ENCODE peak calls at places on chromosomes 16 and 17, in seven cellular contexts. H is breast epithelium, Y is transverse colon, B is adrenal gland, M is heart left ventricle, T is HCT116, L is IMR-90. D is an unnamed sample.

GRCh38 chr16:83113317-83113716 is 486.5 kb downstream of the CDH13 start:
- DNase-seq in H (no peak), T (no peak), M (no peak), L (peak), B (no peak), Y (no peak), D (no peak)

GRCh38 chr16:75304521-75305363 is 53.3 kb upstream of the BCAR1 start:
- DNase-seq in T (peak), H (no peak), L (peak), B (peak), Y (peak), M (peak), D (no peak)

GRCh38 chr17:59361916-59362810 is 30.7 kb downstream of the YPEL2 start:
- DNase-seq in Y (no peak), L (peak), B (no peak), T (no peak), M (no peak), H (no peak), D (no peak)

GRCh38 chr17:31508310-31509094 is 117.0 kb downstream of the RAB11FIP4 start:
- DNase-seq in L (peak), Y (no peak), H (no peak), T (no peak), B (peak), M (no peak), D (no peak)

GRCh38 chr17:17809527-17810373 is 27.0 kb downstream of the SREBF1 start:
- DNase-seq in Y (no peak), T (no peak), H (no peak), B (peak), L (no peak), M (peak), D (no peak)

GRCh38 chr16:11168386-11169065 is 87.5 kb downstream of the SOCS1 start:
- DNase-seq in T (no peak), L (peak), B (no peak), Y (no peak), M (peak), H (no peak), D (no peak)

GRCh38 chr17:14125518-14126125 is 56.3 kb downstream of the COX10 start:
- DNase-seq in T (no peak), Y (no peak), M (no peak), L (no peak), B (no peak), H (no peak), D (no peak)

GRCh38 chr16:79013930-79014329 is 586.6 kb downstream of the MAF start:
- DNase-seq in Y (no peak), B (no peak), M (no peak), H (no peak), T (no peak), L (no peak), D (no peak)

GRCh38 chr16:13316008-13316407 is 414.6 kb downstream of the SHISA9 start:
- DNase-seq in H (no peak), B (no peak), L (no peak), Y (no peak), M (no peak), T (no peak), D (no peak)

GRCh38 chr17:2282297-2282873 is 21.2 kb downstream of the SMG6 start:
- DNase-seq in M (no peak), H (no peak), B (no peak), L (peak), Y (no peak), T (peak), D (no peak)

GRCh38 chr17:750431-751037 is 1.5 kb downstream of the GEMIN4 start:
- DNase-seq in M (no peak), H (no peak), L (no peak), Y (no peak), B (no peak), T (no peak), D (no peak)

GRCh38 chr17:752002-752619 is at the start of gene GEMIN4:
- DNase-seq in B (peak), T (peak), L (peak), Y (peak), H (peak), M (peak), D (peak)

GRCh38 chr17:752620-753219 is 656 bp upstream of the GEMIN4 start:
- DNase-seq in B (peak), Y (peak), M (peak), L (peak), T (no peak), H (peak), D (no peak)

GRCh38 chr17:753407-753806 is 1.3 kb upstream of the GEMIN4 start:
- DNase-seq in Y (no peak), H (no peak), L (no peak), M (no peak), T (no peak), B (no peak), D (no peak)

DNA sequence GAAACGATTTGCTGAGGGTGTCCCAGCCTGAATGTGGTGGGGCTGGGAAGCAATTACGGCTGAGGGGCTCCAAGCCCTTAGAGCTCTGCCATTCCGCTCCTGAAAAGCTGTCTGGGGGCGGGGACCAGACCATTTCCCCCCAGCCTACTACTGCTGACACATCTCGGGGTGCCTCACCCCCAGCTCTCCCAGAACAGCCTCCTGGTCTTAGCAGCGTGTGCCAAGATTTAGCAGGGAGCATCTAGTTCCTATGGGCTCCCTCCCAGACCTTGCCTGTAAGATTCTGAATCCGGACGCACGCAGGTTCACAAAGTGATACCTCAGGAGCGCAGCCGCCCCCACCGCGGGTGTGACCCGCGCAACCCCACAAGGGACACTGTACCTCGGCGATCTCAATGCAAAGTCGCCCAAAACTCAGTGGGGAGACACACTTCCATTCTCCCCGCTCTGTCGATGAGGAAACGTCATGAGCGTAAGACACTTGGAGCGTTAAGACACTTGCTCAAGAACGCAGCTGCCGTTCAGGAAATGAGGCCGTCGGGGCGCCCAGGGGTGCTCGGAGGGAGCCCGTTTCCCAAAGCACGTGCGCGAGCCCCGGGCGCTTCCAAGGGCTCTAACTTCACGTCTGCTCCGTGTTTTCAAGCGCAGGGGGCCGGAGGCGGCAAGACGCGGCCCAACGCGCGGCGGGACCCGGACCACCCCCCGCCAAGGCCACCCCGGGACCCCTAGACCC is 629 bp downstream of the GEMIN4 start:
- DNase-seq in H (no peak), M (no peak), Y (peak), B (no peak), L (peak), T (no peak), D (no peak)
- H3K27ac ChIP-seq in H (peak), M (peak), Y (peak), B (no peak), L (peak), T (peak), D (peak)

GRCh38 chr16:89565256-89565505 is 4.7 kb downstream of the RPL13 start:
- DNase-seq in H (no peak), Y (peak), M (no peak), T (no peak), B (no peak), L (no peak), D (no peak)

GRCh38 chr16:89562939-89563338 is 2.5 kb downstream of the RPL13 start:
- DNase-seq in M (no peak), Y (no peak), B (no peak), H (no peak), T (no peak), L (no peak), D (no peak)

GRCh38 chr16:89565506-89566372 is 5.3 kb downstream of the RPL13 start:
- DNase-seq in L (peak), M (no peak), B (peak), Y (peak), H (peak), T (peak), D (no peak)

GRCh38 chr16:89563639-89564392 is 3.3 kb downstream of the RPL13 start:
- DNase-seq in T (no peak), B (no peak), H (no peak), Y (no peak), M (no peak), L (no peak), D (no peak)

DNA sequence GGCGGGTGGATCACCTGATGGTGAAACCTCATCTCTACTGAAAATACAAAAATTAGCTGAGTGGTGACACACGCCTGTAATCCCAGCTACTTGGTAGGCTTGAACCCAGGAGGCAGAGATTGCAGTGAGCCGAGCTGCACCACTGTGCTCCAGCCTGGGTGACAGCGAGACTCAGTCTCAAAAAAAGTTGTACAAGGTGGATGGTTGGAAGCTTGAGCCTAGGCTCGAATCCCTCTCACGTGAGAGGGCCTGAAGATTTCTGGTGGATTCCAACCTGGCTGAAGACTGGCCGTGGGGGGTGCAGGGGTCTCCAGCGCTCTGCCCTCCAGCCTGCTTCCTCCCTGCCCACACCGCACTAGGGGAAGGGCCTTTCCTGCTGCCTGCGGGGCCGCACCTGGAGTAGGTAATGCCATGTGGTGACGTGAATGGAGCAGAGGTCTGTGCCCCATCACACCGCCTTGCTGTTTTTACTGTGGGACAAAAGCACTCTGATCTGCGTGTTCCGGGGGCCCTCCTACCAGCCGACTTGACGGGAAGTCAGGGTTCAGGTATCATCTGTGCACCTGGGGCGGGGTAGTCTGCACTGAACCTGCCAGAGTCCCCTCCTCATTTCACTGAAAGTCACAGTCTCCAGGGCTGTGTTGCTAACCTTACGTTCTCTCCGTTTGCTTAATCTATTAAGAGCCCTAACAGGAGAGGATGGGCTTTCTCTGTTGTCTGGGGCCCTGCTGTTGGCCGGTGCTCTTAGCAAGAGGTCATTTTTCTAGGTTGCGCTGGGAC is 4.2 kb downstream of the RPL13 start:
- DNase-seq in L (no peak), H (no peak), B (no peak), M (no peak), T (no peak), Y (peak), D (no peak)
- TF ChIP-seq POLR2A in L (no peak), H (no peak), B (no peak), M (no peak), T (peak), Y (no peak), D (no peak)

DNA sequence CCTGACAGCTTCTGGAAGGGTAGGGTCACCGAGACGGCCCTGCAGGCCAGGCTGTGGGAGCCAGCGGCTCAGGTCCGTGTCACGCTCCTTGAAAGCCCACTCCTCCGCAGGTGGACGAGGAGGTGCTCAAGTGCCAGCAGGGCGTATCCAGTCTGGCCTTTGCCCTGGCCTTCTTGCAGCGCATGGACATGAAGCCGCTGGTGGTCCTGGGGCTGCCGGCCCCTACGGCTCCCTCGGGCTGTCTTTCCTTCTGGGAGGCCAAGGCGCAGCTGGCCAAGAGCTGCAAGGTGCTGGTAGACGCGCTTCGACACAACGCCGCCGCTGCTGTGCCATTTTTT is 1.1 kb downstream of the NAGS start:
- DNase-seq in T (no peak), L (no peak), M (no peak), Y (no peak), B (no peak), H (no peak), D (no peak)
- H3K27ac ChIP-seq in T (peak), L (no peak), M (no peak), Y (peak), B (no peak), H (peak), D (peak)

GRCh38 chr16:3028716-3029319 is 5.0 kb downstream of the THOC6 start:
- DNase-seq in B (peak), M (no peak), L (no peak), T (no peak), H (no peak), Y (no peak), D (no peak)
- TF ChIP-seq POLR2A in B (no peak), M (no peak), L (peak), T (no peak), H (no peak), Y (no peak), D (no peak)

DNA sequence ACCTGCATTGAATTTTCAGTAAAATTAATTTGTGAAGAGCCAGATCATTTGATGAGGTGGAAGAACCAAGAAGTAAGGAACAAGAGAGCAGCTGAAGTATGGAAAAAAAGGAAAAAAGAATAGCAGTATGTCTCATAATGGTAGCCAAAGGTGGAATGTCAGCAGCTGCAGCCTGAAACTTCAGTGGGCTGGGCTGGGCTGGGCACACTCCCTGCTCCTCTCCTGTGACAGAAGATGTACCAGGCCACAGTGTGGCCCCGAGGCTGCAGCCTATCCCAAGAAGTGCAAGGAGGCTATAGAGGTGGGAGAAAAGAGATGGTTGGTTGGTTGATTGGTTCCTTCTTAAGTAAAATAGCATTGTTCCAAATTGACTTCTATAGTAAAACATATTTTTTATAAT is 84.5 kb downstream of the TNRC6C start:
- DNase-seq in H (no peak), Y (no peak), M (no peak), L (no peak), B (no peak), T (no peak), D (no peak)
- H3K27ac ChIP-seq in H (no peak), Y (no peak), M (no peak), L (no peak), B (no peak), T (no peak), D (no peak)

GRCh38 chr16:23556881-23557778 is at the start of the genes EARS2 and UBFD1:
- DNase-seq in L (peak), M (peak), B (peak), H (peak), Y (peak), T (peak), D (peak)
- TF ChIP-seq POLR2A in L (peak), M (no peak), B (peak), H (no peak), Y (no peak), T (peak), D (peak)